ENCODE peak calls at places on chromosomes 16 and 17, in ten cellular contexts. A is mammary epithelial cell; F is upper lobe of right lung; E is esophagus muscularis mucosa; M is sigmoid colon; N is Panc1; U is tibial artery; O is H1; Y is HCT116; L is CD8-positive, alpha-beta T cell. W is an unnamed sample. For H3K4me1, the result is how much of the 10 kb centered on the place peaks cover.

GRCh38 chr17:16189791-16190348 is 25.5 kb downstream of the NCOR1 start:
- DNase-seq in A (peak), F (no peak), E (no peak), M (no peak), N (no peak), U (no peak), O (no peak), Y (no peak), L (no peak), W (no peak)

GRCh38 chr17:7929158-7930029 is at the start of gene KCNAB3:
- DNase-seq in A (peak), F (no peak), E (no peak), M (peak), N (no peak), U (no peak), O (no peak), Y (no peak), L (peak), W (peak)

GRCh38 chr17:2395258-2396170 is 5.3 kb downstream of the MNT start:
- DNase-seq in A (no peak), F (peak), E (no peak), M (peak), N (no peak), U (no peak), O (no peak), Y (no peak), L (peak), W (no peak)

GRCh38 chr16:23400387-23400930 is 52.5 kb downstream of the COG7 start:
- DNase-seq in A (no peak), F (no peak), E (no peak), M (peak), N (no peak), U (no peak), O (no peak), Y (no peak), L (no peak), W (no peak)

GRCh38 chr17:1000597-1001490 is 3.9 kb downstream of the TIMM22 start:
- DNase-seq in A (no peak), F (no peak), E (no peak), M (no peak), N (no peak), U (peak), O (no peak), Y (no peak), L (no peak), W (peak)

GRCh38 chr16:66886346-66886745 is 6.0 kb downstream of the PDP2 start:
- DNase-seq in A (no peak), F (no peak), E (no peak), M (no peak), N (no peak), U (no peak), O (no peak), Y (no peak), L (no peak), W (no peak)

GRCh38 chr17:8776861-8777260 is 18.5 kb upstream of the SPDYE4 start:
- DNase-seq in A (no peak), F (no peak), E (no peak), M (no peak), N (no peak), U (no peak), O (no peak), Y (no peak), L (no peak), W (no peak)

GRCh38 chr17:2101448-2102257 is 46.8 kb downstream of the HIC1 start:
- DNase-seq in A (peak), F (peak), E (no peak), M (no peak), N (no peak), U (no peak), O (no peak), Y (peak), L (peak), W (peak)

GRCh38 chr16:15401972-15402371 is 6.4 kb downstream of the MPV17L start:
- DNase-seq in A (no peak), F (no peak), E (no peak), M (no peak), N (no peak), U (no peak), O (no peak), Y (no peak), L (no peak), W (no peak)

GRCh38 chr16:57632568-57632967 is 4.1 kb downstream of the ADGRG1 start:
- DNase-seq in A (no peak), F (no peak), E (no peak), M (no peak), N (no peak), U (no peak), O (no peak), Y (no peak), L (no peak), W (peak)

GRCh38 chr16:3173892-3174617 is 13.9 kb upstream of the OR1F1 start:
- DNase-seq in A (peak), F (no peak), E (no peak), M (peak), N (no peak), U (no peak), O (no peak), Y (no peak), L (no peak), W (no peak)

GRCh38 chr16:72856797-72857196 is 191.1 kb downstream of the ZFHX3 start:
- DNase-seq in A (no peak), F (peak), E (no peak), M (no peak), N (no peak), U (no peak), O (no peak), Y (no peak), L (no peak), W (no peak)

GRCh38 chr16:77359065-77359502 is 75.8 kb downstream of the ADAMTS18 start:
- DNase-seq in A (peak), F (no peak), E (no peak), M (no peak), N (peak), U (no peak), O (no peak), Y (no peak), L (no peak), W (peak)

GRCh38 chr17:16980061-16980460 is 8.1 kb upstream of the TNFRSF13B start:
- DNase-seq in A (no peak), F (no peak), E (no peak), M (no peak), N (no peak), U (no peak), O (no peak), Y (no peak), L (no peak), W (no peak)

GRCh38 chr16:70661918-70662641 is 15.7 kb downstream of the IL34 start:
- DNase-seq in A (no peak), F (peak), E (no peak), M (peak), N (no peak), U (no peak), O (no peak), Y (no peak), L (no peak), W (peak)

GRCh38 chr17:418421-418751 is 65.8 kb upstream of the RPH3AL start:
- DNase-seq in A (no peak), F (no peak), E (no peak), M (no peak), N (no peak), U (no peak), O (no peak), Y (no peak), L (peak), W (no peak)

GRCh38 chr16:88635671-88636070 is 2.7 kb upstream of the IL17C start:
- DNase-seq in A (no peak), F (no peak), E (no peak), M (no peak), N (no peak), U (no peak), O (no peak), Y (no peak), L (no peak), W (no peak)
- H3K4me1 ChIP-seq in A (under half), F (under half), E (under half), M (under half), N (under half), U (under half), O (under half), Y (under half), L (half or more), W (under half)

DNA sequence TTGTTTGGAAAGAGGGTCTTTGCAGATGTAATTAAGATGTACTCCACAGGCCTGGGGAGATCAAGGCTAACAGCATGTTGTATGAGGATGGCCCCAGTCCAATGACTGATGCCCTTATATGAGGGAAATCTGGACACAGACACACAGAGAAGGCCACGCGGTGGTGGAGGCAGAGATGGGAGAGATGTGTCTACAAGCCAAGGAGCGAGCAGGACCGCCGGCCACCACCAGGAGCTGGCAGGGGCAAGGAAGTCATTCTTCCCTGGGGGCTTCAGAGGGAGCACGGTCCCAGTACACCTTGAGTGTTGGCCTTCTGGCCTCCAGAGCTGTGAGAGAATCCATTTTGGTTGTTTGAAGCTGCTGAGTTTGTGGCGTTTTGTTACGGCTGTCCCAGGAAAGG is 14.7 kb downstream of the SOCS3 start:
- DNase-seq in A (no peak), F (no peak), E (no peak), M (no peak), N (no peak), U (no peak), O (no peak), Y (no peak), L (no peak), W (no peak)
- H3K4me1 ChIP-seq in A (under half), F (under half), E (half or more), M (under half), N (half or more), U (under half), O (under half), Y (under half), L (half or more), W (under half)

DNA sequence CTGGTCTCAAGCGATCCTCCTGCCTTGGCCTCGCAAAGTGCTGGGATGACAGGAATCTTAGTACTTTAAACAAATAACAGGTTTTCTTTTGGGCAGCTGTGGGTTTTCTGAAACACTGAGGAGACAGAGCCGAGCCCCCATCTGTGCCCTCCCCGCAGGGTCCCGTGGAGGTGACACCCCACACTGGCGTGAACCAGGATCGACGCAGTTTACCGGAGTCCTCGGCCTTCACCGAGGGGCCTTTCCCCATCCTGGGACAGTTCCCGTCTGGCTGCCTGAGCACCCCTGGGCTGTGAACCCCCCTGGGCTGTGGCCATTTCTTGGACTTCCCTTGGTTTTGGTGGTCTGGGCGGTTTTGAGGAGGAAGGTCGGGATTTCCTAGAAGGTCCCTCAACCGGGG is 15.3 kb upstream of the GNG13 start:
- DNase-seq in A (no peak), F (no peak), E (no peak), M (no peak), N (no peak), U (no peak), O (no peak), Y (no peak), L (no peak), W (no peak)
- H3K4me1 ChIP-seq in A (under half), F (under half), E (under half), M (under half), N (under half), U (under half), O (under half), Y (under half), L (under half), W (under half)

DNA sequence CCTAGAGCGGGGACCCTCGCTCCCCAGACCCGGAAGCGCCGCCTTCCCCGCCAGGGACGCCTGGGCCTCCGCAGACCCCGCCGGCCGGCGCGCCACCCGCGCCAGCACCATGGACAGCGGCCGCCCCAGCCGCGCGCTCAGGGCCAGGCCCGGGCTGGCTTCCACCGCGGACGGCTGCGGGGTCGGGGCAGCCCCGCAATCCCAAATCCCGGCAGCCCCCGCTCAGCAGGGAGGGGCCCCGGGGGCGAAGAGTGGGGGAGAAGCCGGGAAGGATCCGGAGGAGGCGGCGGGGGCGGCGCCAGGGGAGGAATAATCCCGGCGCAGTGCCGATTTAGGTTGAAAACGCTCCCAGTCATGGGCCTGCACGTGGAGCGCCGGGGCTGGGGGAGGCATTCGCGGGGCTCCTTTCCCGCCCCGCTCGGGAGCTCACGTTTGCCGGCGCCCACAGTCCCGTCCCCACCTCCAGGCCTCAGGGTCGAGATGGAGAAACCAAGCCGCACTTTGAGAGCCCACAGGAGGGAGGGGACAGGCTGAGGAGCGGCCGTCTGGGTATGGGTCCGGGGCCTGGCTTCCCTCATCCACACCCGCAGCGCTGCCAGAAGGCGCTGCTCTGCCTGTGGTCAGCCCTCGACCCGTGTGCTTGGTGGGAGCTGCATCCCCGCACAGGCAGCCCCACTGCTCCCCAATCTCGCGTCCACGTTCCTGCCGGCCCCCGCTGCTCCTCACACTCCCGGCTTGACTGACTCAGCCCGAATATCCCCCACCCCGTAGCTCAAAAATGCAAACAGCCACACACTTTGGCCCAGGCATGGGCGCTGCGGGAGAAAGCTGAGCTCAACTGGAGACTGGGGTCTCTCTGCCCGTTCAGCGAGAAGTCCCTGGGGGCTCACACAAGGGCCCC is 4.7 kb downstream of the FBXL16 start:
- DNase-seq in A (no peak), F (no peak), E (no peak), M (no peak), N (no peak), U (no peak), O (no peak), Y (no peak), L (no peak), W (no peak)
- H3K4me1 ChIP-seq in A (under half), F (under half), E (under half), M (under half), N (under half), U (under half), O (under half), Y (under half), L (under half), W (under half)

DNA sequence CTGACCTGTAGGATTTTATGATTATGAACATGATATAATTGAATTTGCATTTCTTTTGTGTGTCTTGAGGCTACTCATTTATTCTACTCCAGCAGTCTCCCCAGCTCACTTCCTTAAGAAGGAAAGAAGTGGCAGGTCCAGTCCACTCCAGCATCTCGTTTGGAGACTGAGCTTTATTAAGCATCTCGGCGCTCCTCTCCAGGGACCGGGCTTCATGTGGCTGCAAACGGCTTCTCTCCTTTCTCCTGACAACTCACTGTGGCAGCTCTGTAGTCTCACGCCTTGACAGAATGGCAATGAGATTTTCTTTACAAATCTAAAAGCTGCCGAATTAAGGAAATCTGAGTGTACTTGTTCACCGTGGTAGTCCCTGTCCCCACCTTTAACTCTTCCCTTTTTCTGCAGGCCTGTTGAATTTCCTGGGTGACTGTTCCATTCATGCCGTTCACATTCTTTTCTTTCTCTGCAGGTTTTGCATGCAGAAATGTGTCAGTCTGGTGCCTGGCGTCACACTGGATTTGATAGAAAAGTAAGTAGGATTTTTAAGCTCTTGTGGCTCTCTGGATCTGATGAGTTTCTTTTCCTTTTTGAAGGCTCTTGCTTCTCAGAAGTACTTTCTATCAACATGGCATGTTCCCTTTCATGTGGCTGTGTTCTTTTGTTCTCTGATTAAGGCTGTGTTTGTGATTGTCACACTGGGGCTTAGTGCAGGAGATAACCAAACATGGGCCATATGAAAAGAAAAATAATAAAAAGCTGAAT is 200.5 kb upstream of the CHMP6 start:
- DNase-seq in A (no peak), F (no peak), E (no peak), M (peak), N (no peak), U (no peak), O (no peak), Y (no peak), L (no peak), W (no peak)
- H3K4me1 ChIP-seq in A (under half), F (half or more), E (half or more), M (under half), N (under half), U (under half), O (under half), Y (under half), L (half or more), W (half or more)